ENCODE peak calls at places on chromosomes 11 and 22, in seven cellular contexts. G is GM12891, T is SK-N-SH, P is K562, N is GM12878, W is HepG2, U is H1. Z is an unnamed sample.

GRCh38 chr11:130150790-130151189 is 8.8 kb upstream of the ST14 start:
- DNase-seq in G (no peak), T (no peak), P (no peak), N (no peak), W (no peak), U (no peak), Z (no peak)

GRCh38 chr11:78193806-78194205 is 5.1 kb downstream of the USP35 start:
- DNase-seq in G (no peak), T (no peak), P (no peak), N (no peak), W (no peak), U (no peak), Z (no peak)

GRCh38 chr22:49754674-49755590 is 72.7 kb downstream of the BRD1 start:
- DNase-seq in G (no peak), T (peak), P (no peak), N (no peak), W (no peak), U (no peak), Z (peak)

GRCh38 chr11:30635401-30635989 is 49.3 kb upstream of the MPPED2 start:
- DNase-seq in G (no peak), T (peak), P (no peak), N (no peak), W (no peak), U (peak), Z (no peak)

GRCh38 chr11:69380451-69380901 is 86.5 kb downstream of the MYEOV start:
- DNase-seq in G (no peak), T (peak), P (no peak), N (no peak), W (no peak), U (no peak), Z (no peak)

GRCh38 chr11:74870485-74870884 is 78.4 kb downstream of the XRRA1 start:
- DNase-seq in G (peak), T (peak), P (peak), N (no peak), W (peak), U (no peak), Z (no peak)

GRCh38 chr11:6259638-6260019 is at the start of gene CCKBR:
- DNase-seq in G (no peak), T (peak), P (no peak), N (no peak), W (no peak), U (no peak), Z (no peak)

GRCh38 chr11:67311556-67312082 is 8.3 kb downstream of the SSH3 start:
- DNase-seq in G (no peak), T (no peak), P (peak), N (no peak), W (no peak), U (no peak), Z (no peak)

GRCh38 chr11:42311504-42311903 is 852.1 kb upstream of the LRRC4C start:
- DNase-seq in G (no peak), T (no peak), P (no peak), N (no peak), W (no peak), U (no peak), Z (no peak)

GRCh38 chr22:50248192-50249084 is 2.6 kb downstream of the HDAC10 start:
- DNase-seq in G (no peak), T (no peak), P (no peak), N (no peak), W (no peak), U (no peak), Z (no peak)

GRCh38 chr22:31970490-31971444 is 26.4 kb downstream of the YWHAH start:
- DNase-seq in G (peak), T (peak), P (peak), N (peak), W (peak), U (peak), Z (peak)

GRCh38 chr11:75199412-75199955 is 41.1 kb upstream of the TPBGL start:
- DNase-seq in G (no peak), T (no peak), P (no peak), N (no peak), W (no peak), U (no peak), Z (no peak)

GRCh38 chr11:60871378-60872061 is 4.2 kb downstream of the ZP1 start:
- DNase-seq in G (no peak), T (peak), P (no peak), N (no peak), W (no peak), U (no peak), Z (no peak)

DNA sequence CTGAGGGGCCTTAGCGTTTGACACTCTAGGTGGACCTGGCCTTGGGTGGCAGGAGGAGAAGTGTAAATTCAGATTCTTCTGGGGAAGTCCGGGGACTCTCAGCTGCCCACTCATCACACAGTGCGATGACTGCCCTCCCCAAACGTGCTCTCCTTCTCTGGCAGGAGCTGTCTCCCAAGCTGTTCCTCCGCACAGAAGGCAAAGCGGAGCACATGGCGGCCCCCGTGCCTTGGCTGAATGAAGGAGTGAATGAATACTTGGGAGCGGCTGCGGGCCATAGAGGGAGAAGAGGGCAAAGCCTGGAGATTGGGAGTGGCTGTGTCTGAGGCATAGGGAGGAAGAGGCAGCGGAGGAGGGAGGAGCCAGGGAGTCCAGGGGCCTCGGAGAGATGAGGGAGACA is 6.9 kb upstream of the NAA40 start:
- DNase-seq in G (no peak), T (no peak), P (no peak), N (no peak), W (no peak), U (no peak), Z (no peak)
- TF ChIP-seq TAF1 in G (no peak), T (no peak), P (no peak), N (no peak), W (no peak), U (no peak), Z (no peak)

GRCh38 chr22:18024276-18024939 is at the start of gene MICAL3:
- DNase-seq in G (peak), T (peak), P (peak), N (no peak), W (no peak), U (no peak), Z (peak)
- TF ChIP-seq TAF1 in G (no peak), T (no peak), P (no peak), N (no peak), W (no peak), U (no peak), Z (no peak)

GRCh38 chr22:42613869-42614268 is 814 bp downstream of the POLDIP3 start:
- DNase-seq in G (no peak), T (no peak), P (no peak), N (no peak), W (no peak), U (no peak), Z (no peak)
- TF ChIP-seq TAF1 in G (no peak), T (no peak), P (no peak), N (no peak), W (no peak), U (no peak), Z (no peak)

DNA sequence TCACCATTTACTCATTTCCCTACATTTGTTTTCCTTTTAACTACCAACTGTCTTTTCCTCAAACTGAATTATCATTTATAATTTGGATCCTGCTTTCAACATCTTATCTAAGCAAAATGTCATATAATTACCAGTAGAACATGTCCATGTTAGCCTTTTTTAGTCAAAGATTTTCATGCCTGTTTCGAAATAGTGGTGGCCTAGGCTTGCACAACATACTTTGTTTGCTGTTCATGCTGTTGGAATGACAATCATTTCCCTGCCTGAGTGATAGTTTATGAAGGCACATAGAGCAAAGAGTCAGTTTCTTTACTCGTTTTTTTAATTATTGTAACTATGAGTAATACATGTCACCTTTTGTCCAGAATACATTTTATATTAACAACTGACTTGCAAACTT is 144.3 kb upstream of the ANO3 start:
- DNase-seq in G (no peak), T (no peak), P (no peak), N (no peak), W (peak), U (no peak), Z (no peak)
- TF ChIP-seq TAF1 in G (no peak), T (no peak), P (no peak), N (no peak), W (no peak), U (no peak), Z (no peak)

DNA sequence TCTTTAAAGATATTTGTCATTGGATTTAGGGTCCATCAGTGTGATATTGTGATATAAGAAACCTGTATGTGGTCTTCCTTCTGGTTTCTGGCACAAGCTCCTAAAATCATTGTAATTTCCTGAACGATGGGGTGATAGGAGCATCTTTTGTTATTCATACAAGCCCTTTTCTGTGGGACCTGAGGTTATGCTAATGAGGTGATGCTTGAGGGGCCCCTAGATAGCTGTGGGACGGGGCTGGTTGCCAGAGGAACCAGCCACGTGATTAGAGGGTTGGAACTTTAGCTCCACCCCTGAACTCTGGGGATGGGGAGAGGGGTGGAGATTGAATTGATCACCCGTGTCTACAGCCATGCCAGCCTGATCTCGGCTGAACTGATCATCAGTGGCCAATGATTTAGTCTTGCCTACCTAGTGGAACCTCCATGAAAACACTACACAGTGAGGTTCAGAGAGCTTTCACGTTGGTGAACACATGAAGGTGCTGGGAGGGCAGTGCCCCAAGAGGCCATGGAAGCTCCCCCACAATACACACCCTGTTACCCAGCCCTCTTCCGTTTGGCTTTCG is 62.8 kb downstream of the BCR start:
- DNase-seq in G (peak), T (no peak), P (peak), N (peak), W (no peak), U (peak), Z (no peak)
- TF ChIP-seq TAF1 in G (no peak), T (no peak), P (no peak), N (no peak), W (no peak), U (no peak), Z (no peak)

DNA sequence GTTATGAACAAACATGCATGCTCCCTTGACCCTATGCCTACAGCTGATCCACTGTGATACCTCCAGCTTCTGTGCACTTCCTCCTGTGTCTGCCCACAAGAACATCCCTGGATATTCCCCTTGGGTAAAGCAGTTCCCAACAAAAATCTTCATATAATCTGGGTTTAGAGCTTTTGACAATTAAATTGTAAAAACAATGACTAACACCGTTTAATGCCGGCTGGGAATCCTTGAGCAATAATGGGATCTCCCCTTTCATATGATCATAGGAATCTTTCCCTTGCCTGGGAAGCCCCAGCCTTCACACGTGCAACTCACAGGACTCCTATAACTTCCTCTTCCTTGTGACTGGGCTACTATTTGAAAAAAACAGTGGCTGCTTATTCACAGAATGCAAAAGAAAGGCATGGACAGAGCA is 6.3 kb upstream of the ZC3H12C start:
- DNase-seq in G (no peak), T (no peak), P (no peak), N (no peak), W (no peak), U (no peak), Z (no peak)
- TF ChIP-seq TAF1 in G (no peak), T (no peak), P (no peak), N (no peak), W (no peak), U (no peak), Z (no peak)